ENCODE peak calls at places on chromosomes 6 and 20, in seven cellular contexts. L, E, C, A, W, V and S are unnamed samples.

GRCh38 chr20:32443386-32443974 is 85.3 kb downstream of the ASXL1 start:
- DNase-seq in V (no peak), L (no peak), C (no peak), E (no peak), A (no peak), W (no peak), S (peak; percentile 27)

GRCh38 chr6:14959324-14959885 is 286.5 kb upstream of the JARID2 start:
- DNase-seq in V (no peak), E (no peak), A (no peak), C (no peak), W (no peak), L (no peak), S (no peak)

GRCh38 chr20:61744691-61745396 is 320.8 kb downstream of the TAF4 start:
- DNase-seq in E (no peak), L (peak; percentile 13), V (no peak), C (no peak), W (no peak), A (no peak), S (peak; percentile 3)

GRCh38 chr6:17311595-17312311 is 30.6 kb downstream of the RBM24 start:
- DNase-seq in E (no peak), A (peak; percentile 34), L (no peak), C (peak; percentile 56), W (no peak), V (no peak), S (peak; percentile 75)

GRCh38 chr6:99334526-99335127 is 14.8 kb downstream of the FAXC start:
- DNase-seq in C (peak; percentile 38), A (no peak), E (peak; percentile 55), W (peak; percentile 51), V (no peak), L (peak; percentile 55), S (peak; percentile 35)

GRCh38 chr6:33430991-33431879 is 11.4 kb downstream of the SYNGAP1 start:
- DNase-seq in W (peak; percentile 82), A (peak; percentile 70), C (peak; percentile 88), V (peak; percentile 79), E (no peak), L (peak; percentile 45), S (no peak)

GRCh38 chr6:401994-402640 is 10.6 kb downstream of the IRF4 start:
- DNase-seq in E (no peak), A (no peak), L (no peak), C (no peak), W (no peak), V (no peak), S (no peak)

GRCh38 chr6:35244551-35244950 is 15.0 kb upstream of the ZNF76 start:
- DNase-seq in V (no peak), E (no peak), C (no peak), A (no peak), L (no peak), W (no peak), S (no peak)